ENCODE peak calls at places on chromosomes 13 and 19, in ten cellular contexts. Y, G, L, H, D, K, A, U, I and C are unnamed samples.

GRCh38 chr13:72151241-72151640 is 284.2 kb upstream of the DACH1 start:
- DNase-seq in D (no peak), U (no peak), Y (peak; percentile 1), L (no peak), K (no peak), H (no peak), I (no peak), G (no peak), A (no peak), C (no peak)

GRCh38 chr13:76703621-76704020 is 182.6 kb downstream of the KCTD12 start:
- DNase-seq in Y (no peak), H (no peak), D (peak; percentile 38), I (no peak), K (no peak), G (no peak), U (no peak), A (no peak), L (no peak), C (no peak)

GRCh38 chr13:24097064-24097463 is 63.5 kb upstream of the SPATA13 start:
- DNase-seq in A (no peak), H (no peak), U (peak; percentile 34), D (peak; percentile 76), L (peak; percentile 92), K (no peak), Y (peak; percentile 55), G (no peak), I (peak; percentile 5), C (no peak)

GRCh38 chr13:24161010-24161775 is 673 bp downstream of the SPATA13 start:
- DNase-seq in I (no peak), A (peak; percentile 52), L (peak; percentile 57), U (peak; percentile 49), H (peak; percentile 52), G (peak; percentile 32), D (no peak), Y (peak; percentile 12), K (no peak), C (peak; percentile 32)

GRCh38 chr19:54136086-54136863 is 1.3 kb upstream of the CNOT3 start:
- DNase-seq in H (peak; percentile 22), D (peak; percentile 16), A (peak; percentile 61), G (no peak), K (no peak), U (no peak), L (peak; percentile 59), Y (peak; percentile 19), I (no peak), C (no peak)

GRCh38 chr13:32415019-32415418 is 12.9 kb downstream of the N4BP2L1 start:
- DNase-seq in U (no peak), A (peak; percentile 82), G (no peak), I (peak; percentile 29), K (no peak), H (no peak), L (peak; percentile 32), Y (peak; percentile 8), D (no peak), C (no peak)

GRCh38 chr19:16714702-16715294 is 4.8 kb upstream of the NWD1 start:
- DNase-seq in A (peak; percentile 76), L (peak; percentile 39), K (peak; percentile 13), H (peak; percentile 25), G (peak; percentile 34), Y (peak; percentile 62), D (peak; percentile 24), I (peak; percentile 52), U (peak; percentile 35), C (peak; percentile 37)

GRCh38 chr13:76016799-76017198 is 380.7 kb downstream of the LMO7 start:
- DNase-seq in H (peak; percentile 22), D (peak; percentile 23), I (peak; percentile 43), A (peak; percentile 80), G (no peak), U (no peak), K (peak; percentile 5), Y (peak; percentile 32), L (peak; percentile 42), C (peak; percentile 40)

GRCh38 chr13:99059498-99060070 is 81.7 kb upstream of the DOCK9 start:
- DNase-seq in A (no peak), L (no peak), I (no peak), U (no peak), K (no peak), Y (peak; percentile 27), H (no peak), G (no peak), D (no peak), C (no peak)

GRCh38 chr13:99057310-99057975 is 79.6 kb upstream of the DOCK9 start:
- DNase-seq in K (no peak), L (peak; percentile 84), A (no peak), G (no peak), I (peak; percentile 42), U (no peak), D (peak; percentile 31), Y (peak; percentile 67), H (no peak), C (peak; percentile 60)

GRCh38 chr13:99061411-99061810 is 83.5 kb upstream of the DOCK9 start:
- DNase-seq in U (no peak), I (no peak), A (no peak), K (no peak), L (no peak), D (no peak), H (no peak), G (no peak), Y (no peak), C (no peak)

GRCh38 chr13:99056381-99057014 is 78.6 kb upstream of the DOCK9 start:
- DNase-seq in K (no peak), Y (peak; percentile 44), U (no peak), D (no peak), H (no peak), A (peak; percentile 15), L (peak; percentile 60), I (peak; percentile 43), G (no peak), C (no peak)

DNA sequence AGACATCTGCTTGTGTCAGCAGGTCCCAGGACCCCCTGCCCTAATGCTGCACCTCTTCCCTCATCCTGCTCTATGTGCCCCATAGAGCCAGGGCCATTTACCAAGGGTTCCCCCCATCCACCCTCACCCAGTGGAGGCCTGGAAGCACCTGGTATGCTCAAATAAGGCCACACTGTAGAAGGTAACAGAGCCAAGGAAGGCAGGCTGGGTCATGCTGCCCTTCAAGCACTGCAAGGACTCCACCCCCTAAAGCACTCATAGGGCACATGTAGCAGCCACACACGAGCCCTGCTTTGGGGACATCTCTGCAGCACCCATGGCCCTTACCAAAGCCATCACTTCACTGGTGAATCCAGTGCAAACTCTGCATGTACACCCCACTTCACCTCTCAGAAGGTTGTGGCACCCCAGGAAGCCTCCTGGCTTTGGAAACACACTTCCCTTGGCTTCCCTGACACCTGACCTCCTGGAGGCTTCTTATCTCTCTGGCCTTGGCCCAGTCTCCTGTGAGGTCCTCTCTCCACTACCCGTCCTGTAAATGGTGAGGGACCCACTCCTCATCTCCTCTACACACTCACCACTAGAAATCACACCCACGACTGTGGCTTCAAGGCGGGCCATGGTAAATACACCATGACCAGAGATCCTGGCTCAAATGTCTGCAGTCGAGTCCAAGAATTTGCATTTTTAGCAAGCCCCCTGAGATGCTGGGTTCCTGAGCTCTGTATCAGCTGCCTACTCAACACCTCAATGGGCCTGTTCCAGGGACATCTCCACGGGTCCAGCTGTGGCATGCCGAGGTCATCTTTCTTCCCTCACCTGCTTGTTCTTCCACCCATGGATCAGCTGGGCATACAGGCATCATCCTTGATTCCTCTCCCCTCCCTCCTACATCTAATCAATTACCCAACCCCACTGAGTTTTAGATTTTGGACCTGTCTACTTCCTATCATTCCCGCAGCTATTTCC is 80.9 kb upstream of the DOCK9 start:
- DNase-seq in A (no peak), Y (no peak), U (no peak), G (no peak), H (no peak), K (no peak), D (no peak), I (no peak), L (no peak), C (no peak)
- H3K4me3 ChIP-seq in A (no peak overlapping the region), Y (no peak overlapping the region), U (no peak overlapping the region), G (no peak overlapping the region), H (no peak overlapping the region), K (no peak overlapping the region), D (no peak overlapping the region), I (no peak overlapping the region), L (no peak overlapping the region), C (no peak overlapping the region)

DNA sequence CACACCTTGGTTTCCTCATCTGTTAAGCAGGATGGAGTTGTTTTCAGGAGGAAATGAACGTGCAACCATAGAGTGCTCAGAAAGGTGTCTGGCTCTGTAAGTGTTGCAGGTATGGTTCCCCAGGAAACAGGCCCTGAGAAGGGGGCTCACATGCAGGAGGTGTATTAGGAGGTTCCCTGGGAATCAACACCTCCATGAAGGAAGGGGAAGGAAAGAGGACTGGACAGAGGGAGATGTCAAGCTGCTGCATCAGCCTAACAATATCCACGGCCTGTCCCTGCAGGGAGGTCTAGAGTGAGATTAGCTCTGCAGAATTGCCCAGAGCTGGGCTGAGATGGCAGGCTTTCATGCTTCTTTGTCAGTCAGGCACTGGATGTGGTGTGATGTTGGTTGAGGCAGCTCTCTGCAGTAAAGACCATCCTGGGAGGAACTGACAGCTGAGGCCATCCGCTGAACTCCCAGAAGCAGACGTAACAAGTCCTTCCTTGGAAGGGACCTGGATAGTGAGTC is 373.3 kb downstream of the ZNF536 start:
- DNase-seq in Y (no peak), A (no peak), L (no peak), D (no peak), U (no peak), G (no peak), I (no peak), H (no peak), K (no peak), C (no peak)
- H3K4me3 ChIP-seq in Y (no peak overlapping the region), A (no peak overlapping the region), L (no peak overlapping the region), D (no peak overlapping the region), U (no peak overlapping the region), G (no peak overlapping the region), I (no peak overlapping the region), H (no peak overlapping the region), K (no peak overlapping the region), C (no peak overlapping the region)

DNA sequence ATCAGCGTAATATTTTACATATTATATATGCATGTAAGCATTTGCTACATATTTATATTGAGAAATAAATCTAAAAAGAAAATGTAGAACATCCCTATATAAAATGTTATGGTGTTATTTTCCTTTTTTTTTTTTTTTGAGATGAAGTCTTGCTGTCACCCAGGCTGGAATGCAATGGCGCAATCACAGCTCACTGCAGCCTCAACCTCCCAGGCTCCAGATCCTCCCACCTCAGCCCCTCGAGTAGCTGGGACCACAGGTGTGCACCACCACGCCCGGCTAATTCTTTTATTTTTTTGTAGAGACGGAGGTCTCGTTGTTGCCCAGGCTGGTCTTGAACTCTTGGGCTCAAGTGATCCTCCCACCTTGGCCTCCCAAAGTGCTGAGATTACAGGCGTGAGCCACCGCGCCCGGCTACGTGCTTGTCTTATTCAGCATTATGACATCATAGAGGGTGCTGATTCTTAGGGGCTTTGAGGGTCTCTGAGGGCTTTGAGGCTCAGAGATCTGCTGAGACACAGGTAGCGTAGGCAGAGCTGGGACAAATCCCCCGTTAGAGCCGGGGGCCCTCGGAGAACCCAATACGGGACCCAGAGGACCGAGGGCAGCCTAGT is 101.9 kb downstream of the GADD45B start:
- DNase-seq in U (peak; percentile 29), Y (no peak), K (no peak), L (no peak), A (no peak), D (no peak), G (no peak), H (no peak), I (no peak), C (no peak)
- H3K4me3 ChIP-seq in U (no peak overlapping the region), Y (no peak overlapping the region), K (no peak overlapping the region), L (peak overlapping the region; percentile 80), A (peak overlapping the region; percentile 70), D (no peak overlapping the region), G (no peak overlapping the region), H (no peak overlapping the region), I (no peak overlapping the region), C (no peak overlapping the region)

DNA sequence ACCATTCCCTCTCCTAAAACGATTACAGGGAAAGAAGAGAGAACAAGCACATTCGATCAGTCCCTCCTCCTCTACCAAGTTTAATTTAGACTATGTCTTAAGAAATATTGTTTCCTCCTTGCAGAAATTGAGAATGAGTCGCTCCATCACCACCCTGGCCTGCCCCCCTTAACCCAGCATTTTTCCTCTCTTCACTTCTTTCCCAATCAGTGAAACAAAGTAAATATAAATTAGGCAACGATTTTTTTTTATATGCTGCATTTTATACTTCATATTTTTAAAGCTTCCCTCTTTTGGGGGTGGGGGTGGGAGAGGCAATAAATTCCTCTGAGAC is 300.0 kb downstream of the SPRY2 start:
- DNase-seq in L (no peak), G (no peak), U (no peak), D (no peak), A (no peak), H (no peak), Y (no peak), I (no peak), K (no peak), C (no peak)
- H3K4me3 ChIP-seq in L (peak overlapping the region; percentile 44), G (no peak overlapping the region), U (no peak overlapping the region), D (no peak overlapping the region), A (no peak overlapping the region), H (no peak overlapping the region), Y (no peak overlapping the region), I (peak overlapping the region; percentile 21), K (no peak overlapping the region), C (no peak overlapping the region)